ENCODE peak calls at places on chromosome 14, in eight cellular contexts. K is Panc1, T is IMR-90, E is Peyer's patch, D is PC-3, P is sigmoid colon, Q is fibroblast of villous mesenchyme, S is uterus. M is an unnamed sample.

GRCh38 chr14:97626088-97626487 is 828.9 kb downstream of the VRK1 start:
- DNase-seq in T (no peak), K (no peak), Q (no peak), E (no peak), S (no peak), D (no peak), P (no peak), M (no peak)

GRCh38 chr14:93249128-93249831 is 42.2 kb downstream of the UBR7 start:
- DNase-seq in K (no peak), P (no peak), D (no peak), S (no peak), E (no peak), T (no peak), Q (no peak), M (no peak)

GRCh38 chr14:72839753-72840390 is 54.0 kb downstream of the DPF3 start:
- DNase-seq in S (no peak), E (no peak), T (no peak), D (no peak), Q (no peak), P (no peak), K (no peak), M (no peak)

GRCh38 chr14:99037777-99038176 is 234.2 kb downstream of the BCL11B start:
- DNase-seq in E (no peak), S (no peak), Q (no peak), P (no peak), D (no peak), T (no peak), K (no peak), M (no peak)

GRCh38 chr14:58479975-58480374 is 52.5 kb downstream of the KIAA0586 start:
- DNase-seq in D (no peak), K (no peak), T (no peak), Q (no peak), P (no peak), E (no peak), S (no peak), M (no peak)

GRCh38 chr14:100586153-100586519 is 1.1 kb downstream of the BEGAIN start:
- DNase-seq in Q (no peak), K (no peak), P (no peak), S (no peak), E (no peak), T (no peak), D (no peak), M (no peak)

GRCh38 chr14:59925797-59926196 is 5.9 kb downstream of the LRRC9 start:
- DNase-seq in Q (no peak), E (no peak), P (no peak), K (no peak), T (no peak), S (no peak), D (no peak), M (no peak)

GRCh38 chr14:104317500-104317805 is 179.1 kb downstream of the KIF26A start:
- DNase-seq in D (no peak), Q (no peak), E (no peak), K (no peak), S (no peak), P (no peak), T (no peak), M (no peak)

GRCh38 chr14:49653508-49653907 is 18.5 kb upstream of the DNAAF2 start:
- DNase-seq in E (no peak), S (no peak), K (no peak), P (no peak), Q (no peak), T (no peak), D (no peak), M (no peak)

GRCh38 chr14:68643673-68644072 is 149.2 kb downstream of the ZFP36L1 start:
- DNase-seq in S (no peak), T (no peak), Q (no peak), D (no peak), E (no peak), P (no peak), K (no peak), M (no peak)

GRCh38 chr14:88613552-88614010 is 50.7 kb downstream of the ZC3H14 start:
- DNase-seq in E (no peak), Q (peak), S (no peak), P (no peak), D (peak), T (peak), K (no peak), M (no peak)

GRCh38 chr14:100049220-100049619 is 16.0 kb upstream of the EVL start:
- DNase-seq in S (no peak), D (no peak), E (no peak), T (peak), K (no peak), P (no peak), Q (peak), M (peak)

GRCh38 chr14:81127785-81128184 is 93.0 kb downstream of the GTF2A1 start:
- DNase-seq in D (no peak), P (no peak), K (no peak), S (no peak), Q (peak), T (peak), E (no peak), M (no peak)

GRCh38 chr14:72907886-72908285 is 14.0 kb upstream of the DPF3 start:
- DNase-seq in D (peak), P (no peak), K (no peak), E (no peak), S (no peak), Q (peak), T (peak), M (peak)

GRCh38 chr14:30597496-30597895 is 24.6 kb upstream of the SCFD1 start:
- DNase-seq in T (no peak), K (no peak), E (no peak), S (no peak), D (no peak), P (no peak), Q (no peak), M (no peak)

GRCh38 chr14:77242752-77243151 is 28.3 kb downstream of the NGB start:
- DNase-seq in T (no peak), E (peak), P (no peak), Q (no peak), D (no peak), K (no peak), S (no peak), M (no peak)

GRCh38 chr14:33404054-33404453 is 465.4 kb downstream of the NPAS3 start:
- DNase-seq in Q (peak), T (peak), P (no peak), K (no peak), E (no peak), S (no peak), D (peak), M (peak)

GRCh38 chr14:34872822-34873590 is 2.2 kb downstream of the BAZ1A start:
- DNase-seq in P (peak), T (peak), K (peak), E (no peak), Q (peak), D (no peak), S (no peak), M (peak)

GRCh38 chr14:34198096-34198495 is 247.2 kb upstream of the EGLN3 start:
- DNase-seq in T (no peak), Q (no peak), S (no peak), E (no peak), P (no peak), D (no peak), K (no peak), M (no peak)

GRCh38 chr14:52692248-52692962 is 3.0 kb downstream of the ERO1A start:
- DNase-seq in S (no peak), P (no peak), D (no peak), T (peak), E (no peak), K (no peak), Q (peak), M (peak)

GRCh38 chr14:80764921-80765507 is 176.5 kb downstream of the CEP128 start:
- DNase-seq in D (no peak), E (no peak), K (no peak), S (no peak), Q (no peak), T (no peak), P (no peak), M (no peak)

GRCh38 chr14:99271288-99271941 is 582 bp downstream of the BCL11B start:
- DNase-seq in P (no peak), T (no peak), Q (no peak), S (no peak), K (no peak), E (no peak), D (no peak), M (peak)

GRCh38 chr14:49999216-49999761 is 106.4 kb downstream of the ARF6 start:
- DNase-seq in T (peak), S (peak), K (no peak), P (peak), Q (peak), E (peak), D (peak), M (peak)

GRCh38 chr14:60238955-60239354 is 10.1 kb upstream of the PPM1A start:
- DNase-seq in E (no peak), T (no peak), D (no peak), P (no peak), S (no peak), Q (no peak), K (no peak), M (no peak)

GRCh38 chr14:82636426-82636825 is 1102.8 kb upstream of the SEL1L start:
- DNase-seq in S (no peak), K (no peak), E (no peak), Q (no peak), T (no peak), P (no peak), D (no peak), M (no peak)

GRCh38 chr14:94769413-94770250 is at the start of gene GSC:
- DNase-seq in Q (peak), T (peak), K (no peak), E (no peak), P (no peak), S (peak), D (peak), M (peak)

GRCh38 chr14:56119221-56119967 is 1.2 kb downstream of the PELI2 start:
- DNase-seq in T (peak), S (peak), D (no peak), P (peak), Q (peak), E (peak), K (no peak), M (no peak)

GRCh38 chr14:72699852-72700257 is 194.0 kb downstream of the DPF3 start:
- DNase-seq in K (no peak), Q (peak), T (peak), P (peak), E (no peak), D (no peak), S (no peak), M (peak)

GRCh38 chr14:89617471-89618291 is 200.6 kb upstream of the FOXN3 start:
- DNase-seq in D (peak), T (peak), P (no peak), K (no peak), S (no peak), E (peak), Q (peak), M (peak)

GRCh38 chr14:89690139-89690538 is 264.4 kb downstream of the EFCAB11 start:
- DNase-seq in P (no peak), D (no peak), E (no peak), K (no peak), T (no peak), S (no peak), Q (no peak), M (no peak)

GRCh38 chr14:101225116-101225728 is 321.7 kb upstream of the RTL1 start:
- DNase-seq in T (no peak), S (no peak), Q (peak), D (no peak), K (no peak), E (no peak), P (no peak), M (no peak)

GRCh38 chr14:29403091-29403490 is 524.6 kb downstream of the PRKD1 start:
- DNase-seq in P (no peak), D (no peak), Q (no peak), S (no peak), T (no peak), K (no peak), E (no peak), M (no peak)

GRCh38 chr14:42293180-42293579 is 686.5 kb downstream of the LRFN5 start:
- DNase-seq in D (no peak), K (no peak), P (no peak), S (no peak), E (no peak), Q (no peak), T (no peak), M (no peak)

GRCh38 chr14:22189873-22190272 is 399.2 kb downstream of the DAD1 start:
- DNase-seq in Q (no peak), D (no peak), T (no peak), E (no peak), K (no peak), S (no peak), P (no peak), M (no peak)

GRCh38 chr14:96888593-96888992 is 91.4 kb downstream of the VRK1 start:
- DNase-seq in Q (no peak), T (no peak), S (no peak), K (no peak), D (no peak), P (no peak), E (no peak), M (no peak)

GRCh38 chr14:68379510-68380303 is 413.2 kb downstream of the ZFP36L1 start:
- DNase-seq in D (peak), K (no peak), Q (no peak), T (no peak), P (no peak), E (peak), S (no peak), M (no peak)

GRCh38 chr14:103056322-103057027 is 874 bp downstream of the CDC42BPB start:
- DNase-seq in D (peak), P (peak), Q (peak), E (no peak), T (peak), K (no peak), S (peak), M (peak)

GRCh38 chr14:55807059-55807499 is 227.1 kb downstream of the KTN1 start:
- DNase-seq in D (peak), T (peak), S (peak), K (no peak), E (peak), P (peak), Q (peak), M (peak)

GRCh38 chr14:100874411-100875091 is 29.0 kb downstream of the RTL1 start:
- DNase-seq in K (no peak), D (no peak), S (no peak), T (no peak), P (no peak), Q (no peak), E (no peak), M (no peak)

GRCh38 chr14:76053576-76054369 is 68.2 kb downstream of the IFT43 start:
- DNase-seq in Q (peak), S (no peak), P (no peak), T (no peak), K (no peak), E (no peak), D (no peak), M (no peak)

GRCh38 chr14:76057914-76058313 is 72.4 kb downstream of the IFT43 start:
- DNase-seq in K (no peak), Q (no peak), T (no peak), E (no peak), D (no peak), P (no peak), S (no peak), M (no peak)

GRCh38 chr14:76055330-76055729 is 69.8 kb downstream of the IFT43 start:
- DNase-seq in E (no peak), K (no peak), T (no peak), Q (no peak), D (no peak), S (no peak), P (no peak), M (no peak)

GRCh38 chr14:76051717-76052459 is 66.3 kb downstream of the IFT43 start:
- DNase-seq in P (no peak), S (no peak), D (no peak), Q (no peak), K (no peak), E (no peak), T (no peak), M (no peak)

GRCh38 chr14:76056128-76056527 is 70.6 kb downstream of the IFT43 start:
- DNase-seq in Q (peak), E (no peak), S (no peak), T (peak), K (no peak), D (peak), P (no peak), M (no peak)
- TF ChIP-seq CTCF in Q (peak), E (no peak), S (no peak), T (peak), K (peak), D (peak), P (peak), M (peak)

DNA sequence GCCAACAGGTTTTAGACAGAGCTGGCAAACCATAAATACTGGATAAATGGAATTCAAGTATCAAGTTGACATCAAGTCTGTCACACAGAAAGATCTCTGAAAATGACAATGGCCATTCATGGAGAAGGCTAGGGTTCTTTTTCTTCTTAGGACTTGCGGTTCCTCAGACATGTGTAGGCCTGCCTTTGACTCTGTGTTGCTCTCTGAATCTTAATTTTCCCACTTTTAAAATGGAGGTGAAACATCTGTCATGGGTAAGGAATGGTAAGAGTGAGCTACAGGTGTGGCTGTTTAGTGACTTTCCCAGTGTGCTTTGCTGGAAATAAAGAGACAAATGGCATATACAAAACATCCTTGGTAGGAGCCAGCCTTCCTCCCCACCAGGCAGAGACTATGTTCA is 79.2 kb downstream of the PTCSC3 start:
- DNase-seq in K (no peak), T (no peak), D (no peak), S (no peak), P (no peak), E (no peak), Q (no peak), M (no peak)
- H3K4me3 ChIP-seq in K (no peak), T (no peak), D (no peak), S (no peak), P (no peak), E (no peak), Q (no peak), M (no peak)

GRCh38 chr14:91911474-91912032 is 35.9 kb downstream of the FBLN5 start:
- DNase-seq in D (peak), E (no peak), P (peak), Q (peak), T (peak), S (no peak), K (no peak), M (no peak)
- TF ChIP-seq CTCF in D (peak), E (no peak), P (peak), Q (peak), T (peak), S (peak), K (peak), M (peak)

GRCh38 chr14:24194186-24194872 is 912 bp downstream of the TM9SF1 start:
- DNase-seq in D (no peak), E (no peak), Q (no peak), P (no peak), S (no peak), K (no peak), T (no peak), M (no peak)
- H3K4me3 ChIP-seq in D (peak), E (peak), Q (peak), P (peak), S (peak), K (peak), T (peak), M (peak)

GRCh38 chr14:63276492-63277342 is 42.0 kb downstream of the GPHB5 start:
- DNase-seq in Q (peak), P (no peak), T (peak), K (peak), D (peak), E (no peak), S (no peak), M (peak)
- TF ChIP-seq CTCF in Q (peak), P (peak), T (peak), K (peak), D (peak), E (no peak), S (peak), M (peak)

M was measured in foreskin fibroblast.